ENCODE peak calls at places on chromosomes 3 and 15, in eight cellular contexts. One of them, this sample, is unnamed.

GRCh38 chr3:172595648-172596393 is 72.6 kb upstream of the TNFSF10 start:
- DNase-seq in right lobe of liver: no peak
- DNase-seq in cardiac muscle cell: peak; percentile 52
- DNase-seq in fibroblast of pulmonary artery: peak; percentile 77
- DNase-seq in AG09309: peak; percentile 29
- DNase-seq in A549: peak; percentile 45
- DNase-seq in fibroblast of lung: peak; percentile 55
- DNase-seq in upper lobe of right lung: no peak
- DNase-seq in this sample: peak; percentile 72

GRCh38 chr3:192885374-192885773 is 32.3 kb downstream of the MB21D2 start:
- DNase-seq in right lobe of liver: no peak
- DNase-seq in cardiac muscle cell: no peak
- DNase-seq in fibroblast of pulmonary artery: no peak
- DNase-seq in AG09309: no peak
- DNase-seq in A549: no peak
- DNase-seq in fibroblast of lung: no peak
- DNase-seq in upper lobe of right lung: no peak
- DNase-seq in this sample: no peak

GRCh38 chr15:31024330-31024729 is 32.9 kb upstream of the MTMR10 start:
- DNase-seq in right lobe of liver: no peak
- DNase-seq in cardiac muscle cell: peak; percentile 58
- DNase-seq in fibroblast of pulmonary artery: peak; percentile 97
- DNase-seq in AG09309: peak; percentile 93
- DNase-seq in A549: peak; percentile 68
- DNase-seq in fibroblast of lung: peak; percentile 71
- DNase-seq in upper lobe of right lung: no peak
- DNase-seq in this sample: peak; percentile 96

GRCh38 chr3:48433472-48434118 is 3.7 kb upstream of the PLXNB1 start:
- DNase-seq in right lobe of liver: no peak
- DNase-seq in cardiac muscle cell: no peak
- DNase-seq in fibroblast of pulmonary artery: peak; percentile 43
- DNase-seq in AG09309: no peak
- DNase-seq in A549: no peak
- DNase-seq in fibroblast of lung: peak; percentile 57
- DNase-seq in upper lobe of right lung: peak; percentile 74
- DNase-seq in this sample: peak; percentile 81

GRCh38 chr3:155870945-155871745 is 695 bp downstream of the GMPS start:
- DNase-seq in right lobe of liver: peak; percentile 72
- DNase-seq in cardiac muscle cell: peak; percentile 56
- DNase-seq in fibroblast of pulmonary artery: no peak
- DNase-seq in AG09309: no peak
- DNase-seq in A549: peak; percentile 50
- DNase-seq in fibroblast of lung: no peak
- DNase-seq in upper lobe of right lung: peak; percentile 84
- DNase-seq in this sample: no peak

GRCh38 chr15:101024111-101024695 is 105.0 kb downstream of the LRRK1 start:
- DNase-seq in right lobe of liver: no peak
- DNase-seq in cardiac muscle cell: no peak
- DNase-seq in fibroblast of pulmonary artery: peak; percentile 83
- DNase-seq in AG09309: no peak
- DNase-seq in A549: no peak
- DNase-seq in fibroblast of lung: peak; percentile 94
- DNase-seq in upper lobe of right lung: no peak
- DNase-seq in this sample: no peak

GRCh38 chr3:96017556-96017955 is 796.8 kb upstream of the EPHA6 start:
- DNase-seq in right lobe of liver: no peak
- DNase-seq in cardiac muscle cell: no peak
- DNase-seq in fibroblast of pulmonary artery: no peak
- DNase-seq in AG09309: no peak
- DNase-seq in A549: no peak
- DNase-seq in fibroblast of lung: no peak
- DNase-seq in upper lobe of right lung: no peak
- DNase-seq in this sample: no peak

GRCh38 chr3:8386221-8386620 is 115.4 kb upstream of the LMCD1 start:
- DNase-seq in right lobe of liver: no peak
- DNase-seq in cardiac muscle cell: no peak
- DNase-seq in fibroblast of pulmonary artery: no peak
- DNase-seq in AG09309: no peak
- DNase-seq in A549: no peak
- DNase-seq in fibroblast of lung: peak; percentile 16
- DNase-seq in upper lobe of right lung: no peak
- DNase-seq in this sample: peak; percentile 29

GRCh38 chr3:138950006-138950644 is 3.1 kb downstream of the FOXL2NB start:
- DNase-seq in right lobe of liver: no peak
- DNase-seq in cardiac muscle cell: peak; percentile 70
- DNase-seq in fibroblast of pulmonary artery: peak; percentile 44
- DNase-seq in AG09309: no peak
- DNase-seq in A549: no peak
- DNase-seq in fibroblast of lung: peak; percentile 21
- DNase-seq in upper lobe of right lung: no peak
- DNase-seq in this sample: no peak

GRCh38 chr3:111808439-111808838 is 50.6 kb upstream of the PHLDB2 start:
- DNase-seq in right lobe of liver: no peak
- DNase-seq in cardiac muscle cell: no peak
- DNase-seq in fibroblast of pulmonary artery: peak; percentile 51
- DNase-seq in AG09309: no peak
- DNase-seq in A549: peak; percentile 23
- DNase-seq in fibroblast of lung: peak; percentile 19
- DNase-seq in upper lobe of right lung: no peak
- DNase-seq in this sample: peak; percentile 86

GRCh38 chr3:194488007-194488742 is 1.4 kb upstream of the ATP13A3 start:
- DNase-seq in right lobe of liver: peak; percentile 43
- DNase-seq in cardiac muscle cell: no peak
- DNase-seq in fibroblast of pulmonary artery: peak; percentile 91
- DNase-seq in AG09309: no peak
- DNase-seq in A549: no peak
- DNase-seq in fibroblast of lung: no peak
- DNase-seq in upper lobe of right lung: no peak
- DNase-seq in this sample: peak; percentile 87

GRCh38 chr3:170784406-170784805 is 85.6 kb downstream of the RPL22L1 start:
- DNase-seq in right lobe of liver: no peak
- DNase-seq in cardiac muscle cell: no peak
- DNase-seq in fibroblast of pulmonary artery: no peak
- DNase-seq in AG09309: no peak
- DNase-seq in A549: no peak
- DNase-seq in fibroblast of lung: no peak
- DNase-seq in upper lobe of right lung: no peak
- DNase-seq in this sample: no peak
- H3K4me3 ChIP-seq in right lobe of liver: no peak overlapping the region
- H3K4me3 ChIP-seq in cardiac muscle cell: no peak overlapping the region
- H3K4me3 ChIP-seq in fibroblast of pulmonary artery: no peak overlapping the region
- H3K4me3 ChIP-seq in AG09309: no peak overlapping the region
- H3K4me3 ChIP-seq in A549: no peak overlapping the region
- H3K4me3 ChIP-seq in fibroblast of lung: no peak overlapping the region
- H3K4me3 ChIP-seq in upper lobe of right lung: no peak overlapping the region
- H3K4me3 ChIP-seq in this sample: no peak overlapping the region

DNA sequence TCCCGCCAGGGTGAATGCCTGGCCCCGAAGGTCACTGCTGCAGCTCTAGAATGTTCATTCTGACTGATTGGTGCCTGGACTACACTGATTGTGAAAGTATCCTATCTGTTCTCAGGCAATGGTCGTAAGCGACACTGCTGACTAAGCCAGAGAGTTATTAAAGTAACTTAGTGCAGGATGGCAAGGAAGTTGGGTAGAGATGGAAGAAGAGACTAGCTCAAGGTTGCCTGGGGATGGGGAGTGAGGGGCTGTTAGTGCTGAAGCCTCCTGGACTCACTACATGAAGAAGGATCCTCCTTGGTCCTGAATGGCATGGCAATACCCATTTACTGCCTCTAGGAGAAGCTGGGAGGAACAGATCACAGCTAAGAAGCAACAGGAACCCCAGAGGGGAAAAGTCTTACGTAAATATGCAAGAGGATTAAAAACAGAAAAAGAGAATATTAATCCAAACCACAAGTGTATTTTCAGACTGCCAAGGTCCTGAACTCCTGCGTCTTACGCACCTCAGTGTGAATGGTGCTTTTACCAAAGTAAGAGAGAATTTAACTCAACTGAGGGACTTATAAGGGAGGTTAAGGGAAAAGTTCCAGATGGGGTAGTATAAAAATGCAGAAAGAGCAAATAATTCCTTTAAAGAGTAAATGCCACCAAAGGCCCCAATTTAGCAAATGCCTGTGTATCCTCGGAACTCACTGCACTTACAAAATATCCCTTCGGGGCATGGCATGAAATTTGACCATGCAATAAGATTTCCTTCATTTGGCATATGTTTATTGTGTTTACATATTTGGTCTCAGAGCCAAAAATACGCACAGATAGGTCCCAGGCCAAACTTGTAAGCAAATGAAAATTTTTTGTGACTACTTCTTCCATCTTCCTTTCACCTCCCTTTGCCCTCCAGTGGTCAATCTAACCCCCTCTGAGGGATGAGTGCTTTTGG is 64.0 kb upstream of the DGKG start:
- DNase-seq in right lobe of liver: no peak
- DNase-seq in cardiac muscle cell: peak; percentile 24
- DNase-seq in fibroblast of pulmonary artery: peak; percentile 25
- DNase-seq in AG09309: peak; percentile 82
- DNase-seq in A549: peak; percentile 25
- DNase-seq in fibroblast of lung: peak; percentile 94
- DNase-seq in upper lobe of right lung: no peak
- DNase-seq in this sample: peak; percentile 39
- TF ChIP-seq CTCF in right lobe of liver: no peak
- TF ChIP-seq CTCF in cardiac muscle cell: peak; percentile 35
- TF ChIP-seq CTCF in fibroblast of pulmonary artery: peak; percentile 26
- TF ChIP-seq CTCF in AG09309: peak; percentile 58
- TF ChIP-seq CTCF in A549: no peak
- TF ChIP-seq CTCF in fibroblast of lung: peak; percentile 66
- TF ChIP-seq CTCF in upper lobe of right lung: peak; percentile 21
- TF ChIP-seq CTCF in this sample: peak; percentile 26

GRCh38 chr3:180744226-180744625 is 64.9 kb upstream of the CCDC39 start:
- DNase-seq in right lobe of liver: no peak
- DNase-seq in cardiac muscle cell: no peak
- DNase-seq in fibroblast of pulmonary artery: no peak
- DNase-seq in AG09309: no peak
- DNase-seq in A549: no peak
- DNase-seq in fibroblast of lung: no peak
- DNase-seq in upper lobe of right lung: no peak
- DNase-seq in this sample: no peak
- H3K4me3 ChIP-seq in right lobe of liver: no peak overlapping the region
- H3K4me3 ChIP-seq in cardiac muscle cell: no peak overlapping the region
- H3K4me3 ChIP-seq in fibroblast of pulmonary artery: no peak overlapping the region
- H3K4me3 ChIP-seq in AG09309: no peak overlapping the region
- H3K4me3 ChIP-seq in A549: no peak overlapping the region
- H3K4me3 ChIP-seq in fibroblast of lung: no peak overlapping the region
- H3K4me3 ChIP-seq in upper lobe of right lung: no peak overlapping the region
- H3K4me3 ChIP-seq in this sample: no peak overlapping the region

GRCh38 chr15:27483124-27483523 is 512.1 kb downstream of the GABRG3 start:
- DNase-seq in right lobe of liver: no peak
- DNase-seq in cardiac muscle cell: no peak
- DNase-seq in fibroblast of pulmonary artery: no peak
- DNase-seq in AG09309: no peak
- DNase-seq in A549: no peak
- DNase-seq in fibroblast of lung: no peak
- DNase-seq in upper lobe of right lung: no peak
- DNase-seq in this sample: no peak

GRCh38 chr15:27480642-27481041 is 509.7 kb downstream of the GABRG3 start:
- DNase-seq in right lobe of liver: no peak
- DNase-seq in cardiac muscle cell: no peak
- DNase-seq in fibroblast of pulmonary artery: no peak
- DNase-seq in AG09309: no peak
- DNase-seq in A549: no peak
- DNase-seq in fibroblast of lung: no peak
- DNase-seq in upper lobe of right lung: no peak
- DNase-seq in this sample: peak; percentile 83

GRCh38 chr15:27480141-27480530 is 509.2 kb downstream of the GABRG3 start:
- DNase-seq in right lobe of liver: no peak
- DNase-seq in cardiac muscle cell: no peak
- DNase-seq in fibroblast of pulmonary artery: no peak
- DNase-seq in AG09309: no peak
- DNase-seq in A549: no peak
- DNase-seq in fibroblast of lung: no peak
- DNase-seq in upper lobe of right lung: no peak
- DNase-seq in this sample: no peak

GRCh38 chr15:27481768-27482167 is 510.8 kb downstream of the GABRG3 start:
- DNase-seq in right lobe of liver: no peak
- DNase-seq in cardiac muscle cell: no peak
- DNase-seq in fibroblast of pulmonary artery: no peak
- DNase-seq in AG09309: no peak
- DNase-seq in A549: no peak
- DNase-seq in fibroblast of lung: no peak
- DNase-seq in upper lobe of right lung: no peak
- DNase-seq in this sample: no peak

GRCh38 chr15:27482344-27482743 is 511.4 kb downstream of the GABRG3 start:
- DNase-seq in right lobe of liver: no peak
- DNase-seq in cardiac muscle cell: no peak
- DNase-seq in fibroblast of pulmonary artery: no peak
- DNase-seq in AG09309: no peak
- DNase-seq in A549: no peak
- DNase-seq in fibroblast of lung: no peak
- DNase-seq in upper lobe of right lung: no peak
- DNase-seq in this sample: no peak
- TF ChIP-seq CTCF in right lobe of liver: no peak
- TF ChIP-seq CTCF in cardiac muscle cell: no peak
- TF ChIP-seq CTCF in fibroblast of pulmonary artery: no peak
- TF ChIP-seq CTCF in AG09309: no peak
- TF ChIP-seq CTCF in A549: no peak
- TF ChIP-seq CTCF in fibroblast of lung: no peak
- TF ChIP-seq CTCF in upper lobe of right lung: no peak
- TF ChIP-seq CTCF in this sample: no peak

GRCh38 chr3:3801510-3801841 is 2.2 kb downstream of the LRRN1 start:
- DNase-seq in right lobe of liver: no peak
- DNase-seq in cardiac muscle cell: no peak
- DNase-seq in fibroblast of pulmonary artery: no peak
- DNase-seq in AG09309: no peak
- DNase-seq in A549: no peak
- DNase-seq in fibroblast of lung: no peak
- DNase-seq in upper lobe of right lung: no peak
- DNase-seq in this sample: no peak
- H3K4me3 ChIP-seq in right lobe of liver: no peak overlapping the region
- H3K4me3 ChIP-seq in cardiac muscle cell: peak overlapping the region; percentile 49
- H3K4me3 ChIP-seq in fibroblast of pulmonary artery: no peak overlapping the region
- H3K4me3 ChIP-seq in AG09309: no peak overlapping the region
- H3K4me3 ChIP-seq in A549: no peak overlapping the region
- H3K4me3 ChIP-seq in fibroblast of lung: no peak overlapping the region
- H3K4me3 ChIP-seq in upper lobe of right lung: no peak overlapping the region
- H3K4me3 ChIP-seq in this sample: no peak overlapping the region

DNA sequence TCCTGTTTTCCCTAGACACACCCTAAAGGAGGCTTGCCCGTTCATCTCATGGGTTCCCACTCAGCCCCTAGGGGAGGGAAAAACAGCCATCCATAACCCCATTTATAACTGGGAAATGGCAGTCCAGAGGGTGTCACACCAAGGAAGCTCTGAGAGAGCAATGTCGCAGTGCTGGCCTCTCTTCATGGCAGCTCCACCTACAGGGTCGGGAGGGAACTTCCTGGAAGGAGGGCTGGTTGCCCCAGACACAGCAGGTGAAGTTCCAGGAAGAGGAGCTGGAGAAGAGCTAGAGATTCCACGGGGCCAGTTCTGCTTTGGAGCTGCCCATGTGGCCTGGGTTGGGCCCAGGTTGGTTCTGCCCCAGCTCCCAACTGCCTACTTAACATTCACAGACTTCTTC is 22.3 kb upstream of the LINGO1 start:
- DNase-seq in right lobe of liver: no peak
- DNase-seq in cardiac muscle cell: peak; percentile 58
- DNase-seq in fibroblast of pulmonary artery: no peak
- DNase-seq in AG09309: no peak
- DNase-seq in A549: peak; percentile 73
- DNase-seq in fibroblast of lung: no peak
- DNase-seq in upper lobe of right lung: no peak
- DNase-seq in this sample: no peak
- TF ChIP-seq CTCF in right lobe of liver: no peak
- TF ChIP-seq CTCF in cardiac muscle cell: peak; percentile 34
- TF ChIP-seq CTCF in fibroblast of pulmonary artery: peak; percentile 29
- TF ChIP-seq CTCF in AG09309: peak; percentile 20
- TF ChIP-seq CTCF in A549: no peak
- TF ChIP-seq CTCF in fibroblast of lung: peak; percentile 26
- TF ChIP-seq CTCF in upper lobe of right lung: no peak
- TF ChIP-seq CTCF in this sample: peak; percentile 41